ENCODE peak calls at places on chromosomes 6 and 20, in five cellular contexts. One of them, this sample, is unnamed.

GRCh38 chr6:163771180-163771579 is 356.7 kb downstream of the QKI start:
- DNase-seq in ovary: no peak
- DNase-seq in A549: no peak
- DNase-seq in HepG2: no peak
- DNase-seq in K562: no peak
- DNase-seq in this sample: no peak

GRCh38 chr6:117188627-117189201 is 76.6 kb upstream of the VGLL2 start:
- DNase-seq in ovary: no peak
- DNase-seq in A549: no peak
- DNase-seq in HepG2: no peak
- DNase-seq in K562: no peak
- DNase-seq in this sample: no peak

GRCh38 chr6:35474129-35474977 is 6.2 kb downstream of the RPL10A start:
- DNase-seq in ovary: no peak
- DNase-seq in A549: no peak
- DNase-seq in HepG2: no peak
- DNase-seq in K562: no peak
- DNase-seq in this sample: no peak

GRCh38 chr6:169986171-169986847 is 234.9 kb downstream of the ERMARD start:
- DNase-seq in ovary: no peak
- DNase-seq in A549: no peak
- DNase-seq in HepG2: no peak
- DNase-seq in K562: no peak
- DNase-seq in this sample: no peak

GRCh38 chr6:105179244-105180065 is at the start of gene POPDC3:
- DNase-seq in ovary: peak; percentile 11
- DNase-seq in A549: peak; percentile 41
- DNase-seq in HepG2: no peak
- DNase-seq in K562: no peak
- DNase-seq in this sample: peak; percentile 38

GRCh38 chr6:93972791-93973190 is 553.4 kb upstream of the EPHA7 start:
- DNase-seq in ovary: no peak
- DNase-seq in A549: no peak
- DNase-seq in HepG2: no peak
- DNase-seq in K562: no peak
- DNase-seq in this sample: no peak

GRCh38 chr6:168216139-168216538 is 103.4 kb downstream of the DACT2 start:
- DNase-seq in ovary: no peak
- DNase-seq in A549: no peak
- DNase-seq in HepG2: no peak
- DNase-seq in K562: no peak
- DNase-seq in this sample: no peak

GRCh38 chr6:80674669-80675068 is 568.2 kb downstream of the BCKDHB start:
- DNase-seq in ovary: no peak
- DNase-seq in A549: no peak
- DNase-seq in HepG2: no peak
- DNase-seq in K562: no peak
- DNase-seq in this sample: no peak

GRCh38 chr6:168044521-168045130 is 34.4 kb downstream of the FRMD1 start:
- DNase-seq in ovary: no peak
- DNase-seq in A549: no peak
- DNase-seq in HepG2: no peak
- DNase-seq in K562: no peak
- DNase-seq in this sample: no peak

GRCh38 chr20:57501461-57502330 is 23.2 kb downstream of the CTCFL start:
- DNase-seq in ovary: no peak
- DNase-seq in A549: no peak
- DNase-seq in HepG2: no peak
- DNase-seq in K562: no peak
- DNase-seq in this sample: no peak

GRCh38 chr20:46651091-46651962 is at the start of gene SLC13A3:
- DNase-seq in ovary: no peak
- DNase-seq in A549: no peak
- DNase-seq in HepG2: peak; percentile 79
- DNase-seq in K562: no peak
- DNase-seq in this sample: peak; percentile 46

GRCh38 chr6:85670573-85670972 is 27.9 kb upstream of the SYNCRIP start:
- DNase-seq in ovary: no peak
- DNase-seq in A549: no peak
- DNase-seq in HepG2: no peak
- DNase-seq in K562: no peak
- DNase-seq in this sample: no peak

GRCh38 chr6:166330612-166331011 is 11.7 kb downstream of the SFT2D1 start:
- DNase-seq in ovary: no peak
- DNase-seq in A549: peak; percentile 12
- DNase-seq in HepG2: peak; percentile 89
- DNase-seq in K562: peak; percentile 93
- DNase-seq in this sample: peak; percentile 69

GRCh38 chr6:130863415-130864230 is 36.4 kb downstream of the SMLR1 start:
- DNase-seq in ovary: no peak
- DNase-seq in A549: no peak
- DNase-seq in HepG2: peak; percentile 98
- DNase-seq in K562: no peak
- DNase-seq in this sample: no peak

GRCh38 chr6:130858054-130858453 is 30.8 kb downstream of the SMLR1 start:
- DNase-seq in ovary: no peak
- DNase-seq in A549: no peak
- DNase-seq in HepG2: no peak
- DNase-seq in K562: no peak
- DNase-seq in this sample: no peak

GRCh38 chr6:130862370-130862769 is 35.2 kb downstream of the SMLR1 start:
- DNase-seq in ovary: no peak
- DNase-seq in A549: no peak
- DNase-seq in HepG2: no peak
- DNase-seq in K562: no peak
- DNase-seq in this sample: no peak

GRCh38 chr6:130858498-130859160 is 31.4 kb downstream of the SMLR1 start:
- DNase-seq in ovary: no peak
- DNase-seq in A549: no peak
- DNase-seq in HepG2: peak; percentile 55
- DNase-seq in K562: no peak
- DNase-seq in this sample: no peak

GRCh38 chr6:130859161-130859867 is 32.1 kb downstream of the SMLR1 start:
- DNase-seq in ovary: no peak
- DNase-seq in A549: no peak
- DNase-seq in HepG2: no peak
- DNase-seq in K562: no peak
- DNase-seq in this sample: no peak
- TF ChIP-seq EP300 in ovary: no peak
- TF ChIP-seq EP300 in A549: no peak
- TF ChIP-seq EP300 in HepG2: no peak
- TF ChIP-seq EP300 in K562: no peak
- TF ChIP-seq EP300 in this sample: no peak

DNA sequence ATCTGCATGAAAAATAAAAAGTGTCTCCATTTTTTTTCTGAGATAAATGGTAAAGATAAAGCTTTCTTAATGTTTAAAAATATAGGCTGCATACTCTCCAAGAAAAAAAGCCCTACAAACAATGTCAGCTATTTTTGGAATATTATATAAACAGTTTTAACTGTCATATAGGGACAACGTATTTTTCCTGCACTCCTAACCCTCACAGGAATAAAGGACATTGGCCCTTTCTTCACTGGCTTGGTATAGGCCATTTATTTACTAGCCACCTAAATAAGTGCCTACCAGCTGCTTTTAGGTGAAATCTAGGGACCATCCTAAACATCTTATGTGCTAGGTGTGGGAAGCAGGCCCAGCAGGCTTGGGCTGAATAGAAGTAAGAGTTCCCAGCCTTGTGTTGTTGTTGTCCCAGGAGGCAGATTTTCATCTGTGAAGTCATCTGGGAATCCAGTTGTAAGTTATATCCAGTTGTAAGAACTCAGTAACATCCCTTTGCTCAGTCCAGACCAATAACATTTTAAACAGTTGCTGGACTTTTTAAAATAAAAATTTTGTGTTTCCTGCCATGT is 21.3 kb downstream of the FOXO3 start:
- DNase-seq in ovary: no peak
- DNase-seq in A549: no peak
- DNase-seq in HepG2: no peak
- DNase-seq in K562: no peak
- DNase-seq in this sample: no peak
- H3K4me1 ChIP-seq in ovary: peaks cover 57% of the 10 kb centered on the region
- H3K4me1 ChIP-seq in A549: peaks cover 28% of the 10 kb centered on the region
- H3K4me1 ChIP-seq in HepG2: peaks cover 74% of the 10 kb centered on the region
- H3K4me1 ChIP-seq in K562: peaks cover 10% of the 10 kb centered on the region
- H3K4me1 ChIP-seq in this sample: peaks cover 100% of the 10 kb centered on the region

GRCh38 chr6:4023240-4023639 is 55.7 kb downstream of the FAM217A start:
- DNase-seq in ovary: no peak
- DNase-seq in A549: no peak
- DNase-seq in HepG2: peak; percentile 37
- DNase-seq in K562: no peak
- DNase-seq in this sample: no peak

GRCh38 chr6:4018194-4019111 is 60.5 kb downstream of the FAM217A start:
- DNase-seq in ovary: peak; percentile 96
- DNase-seq in A549: peak; percentile 63
- DNase-seq in HepG2: peak; percentile 96
- DNase-seq in K562: peak; percentile 95
- DNase-seq in this sample: peak; percentile 96

GRCh38 chr6:4021862-4022715 is 56.8 kb downstream of the FAM217A start:
- DNase-seq in ovary: no peak
- DNase-seq in A549: no peak
- DNase-seq in HepG2: peak; percentile 41
- DNase-seq in K562: no peak
- DNase-seq in this sample: no peak

GRCh38 chr6:4020822-4021132 is 58.2 kb downstream of the FAM217A start:
- DNase-seq in ovary: no peak
- DNase-seq in A549: no peak
- DNase-seq in HepG2: no peak
- DNase-seq in K562: no peak
- DNase-seq in this sample: no peak

DNA sequence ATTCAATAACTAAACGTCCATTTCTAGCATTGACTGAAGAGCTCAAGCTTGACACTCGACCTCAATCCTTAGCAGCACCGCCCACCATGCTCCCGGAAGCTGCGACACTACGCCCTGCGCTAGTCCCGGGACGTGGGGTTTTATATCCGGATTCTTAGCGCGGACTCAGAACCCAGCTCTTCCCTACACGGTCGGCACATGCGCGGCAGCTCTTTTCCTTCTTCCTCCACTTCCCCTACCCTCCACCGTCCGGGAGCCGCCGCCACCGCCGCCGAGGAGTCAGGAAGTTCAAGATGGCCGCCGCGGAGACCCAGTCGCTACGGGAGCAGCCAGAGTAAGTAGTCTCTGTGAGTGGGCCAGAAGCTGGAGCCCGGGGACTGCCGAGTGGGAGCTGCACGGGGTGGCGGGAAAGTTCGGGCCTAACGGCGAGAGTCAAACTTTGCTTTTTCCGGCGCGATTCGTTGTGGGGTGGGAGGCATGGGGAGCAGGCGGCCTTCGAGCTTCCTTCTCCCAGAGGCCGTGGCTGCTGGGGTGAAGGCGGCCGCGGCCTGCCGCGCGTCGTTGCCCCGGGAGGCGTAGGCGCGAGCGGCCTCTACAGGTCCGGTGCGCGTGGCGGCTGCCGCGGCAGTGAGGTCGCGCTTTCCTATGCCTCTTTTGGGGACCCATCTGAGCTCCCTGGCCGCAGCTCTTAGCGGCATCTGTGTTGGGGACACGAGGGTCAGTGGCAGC is 57.6 kb downstream of the FAM217A start:
- DNase-seq in ovary: peak; percentile 92
- DNase-seq in A549: peak; percentile 60
- DNase-seq in HepG2: peak; percentile 98
- DNase-seq in K562: peak; percentile 77
- DNase-seq in this sample: peak; percentile 96
- TF ChIP-seq EP300 in ovary: no peak
- TF ChIP-seq EP300 in A549: no peak
- TF ChIP-seq EP300 in HepG2: no peak
- TF ChIP-seq EP300 in K562: peak; percentile 26
- TF ChIP-seq EP300 in this sample: no peak

GRCh38 chr20:62888406-62888805 is 26.8 kb upstream of the TCFL5 start:
- DNase-seq in ovary: no peak
- DNase-seq in A549: no peak
- DNase-seq in HepG2: no peak
- DNase-seq in K562: no peak
- DNase-seq in this sample: no peak
- H3K4me1 ChIP-seq in ovary: no peaks in the 10 kb centered on the region
- H3K4me1 ChIP-seq in A549: no peaks in the 10 kb centered on the region
- H3K4me1 ChIP-seq in HepG2: peaks cover 15% of the 10 kb centered on the region
- H3K4me1 ChIP-seq in K562: peaks cover 14% of the 10 kb centered on the region
- H3K4me1 ChIP-seq in this sample: peaks cover 18% of the 10 kb centered on the region

GRCh38 chr20:10510216-10510615 is 75.1 kb downstream of the SLX4IP start:
- DNase-seq in ovary: no peak
- DNase-seq in A549: no peak
- DNase-seq in HepG2: no peak
- DNase-seq in K562: no peak
- DNase-seq in this sample: no peak

GRCh38 chr20:10513091-10513490 is 78.0 kb downstream of the SLX4IP start:
- DNase-seq in ovary: no peak
- DNase-seq in A549: no peak
- DNase-seq in HepG2: no peak
- DNase-seq in K562: peak; percentile 12
- DNase-seq in this sample: no peak

GRCh38 chr20:10509411-10509810 is 74.3 kb downstream of the SLX4IP start:
- DNase-seq in ovary: no peak
- DNase-seq in A549: no peak
- DNase-seq in HepG2: no peak
- DNase-seq in K562: no peak
- DNase-seq in this sample: no peak

GRCh38 chr20:10511166-10511506 is 76.0 kb downstream of the SLX4IP start:
- DNase-seq in ovary: no peak
- DNase-seq in A549: peak; percentile 67
- DNase-seq in HepG2: no peak
- DNase-seq in K562: no peak
- DNase-seq in this sample: no peak

GRCh38 chr20:10511507-10512231 is 76.6 kb downstream of the SLX4IP start:
- DNase-seq in ovary: peak; percentile 71
- DNase-seq in A549: peak; percentile 94
- DNase-seq in HepG2: peak; percentile 87
- DNase-seq in K562: peak; percentile 76
- DNase-seq in this sample: peak; percentile 79
- TF ChIP-seq EP300 in ovary: no peak
- TF ChIP-seq EP300 in A549: peak; percentile 54
- TF ChIP-seq EP300 in HepG2: no peak
- TF ChIP-seq EP300 in K562: peak; percentile 87
- TF ChIP-seq EP300 in this sample: peak; percentile 18